ENCODE peak calls at places on chromosome 17, in four cellular contexts. O is GM12891, A is K562, V is GM12878. F is an unnamed sample.
A peak's percentile ranks its signal among the peaks of the same experiment; 100 is the strongest.

GRCh38 chr17:19342611-19343255 is 19.8 kb downstream of the B9D1 start:
- DNase-seq in O (no peak), A (no peak), V (no peak), F (no peak)

GRCh38 chr17:2082003-2082862 is 27.3 kb downstream of the HIC1 start:
- DNase-seq in V (no peak), A (no peak), O (no peak), F (no peak)

GRCh38 chr17:71699907-71700306 is 420.9 kb upstream of the SOX9 start:
- DNase-seq in V (no peak), A (no peak), O (no peak), F (no peak)

GRCh38 chr17:50240876-50241275 is 33.4 kb upstream of the TMEM92 start:
- DNase-seq in A (no peak), O (no peak), V (no peak), F (no peak)

GRCh38 chr17:31052187-31052889 is 42.4 kb upstream of the NF1 start:
- DNase-seq in V (no peak), A (peak; percentile 75), O (no peak), F (peak; percentile 51)

GRCh38 chr17:36705651-36706436 is 104.5 kb downstream of the MRM1 start:
- DNase-seq in A (peak; percentile 72), O (peak; percentile 58), V (no peak), F (peak; percentile 38)

GRCh38 chr17:6135996-6136395 is 65.8 kb downstream of the WSCD1 start:
- DNase-seq in O (no peak), A (no peak), V (no peak), F (no peak)

GRCh38 chr17:2709173-2709661 is 2.3 kb downstream of the CLUH start:
- DNase-seq in O (no peak), A (no peak), V (peak; percentile 23), F (peak; percentile 77)

GRCh38 chr17:14579716-14580115 is 278.8 kb downstream of the HS3ST3B1 start:
- DNase-seq in A (no peak), V (no peak), O (no peak), F (no peak)

GRCh38 chr17:11122908-11123307 is 118.1 kb upstream of the SHISA6 start:
- DNase-seq in O (no peak), A (no peak), V (no peak), F (no peak)

GRCh38 chr17:65198653-65199382 is 61.6 kb downstream of the RGS9 start:
- DNase-seq in V (peak; percentile 38), O (peak; percentile 44), A (peak; percentile 62), F (peak; percentile 29)

GRCh38 chr17:76551685-76552084 is 11.8 kb downstream of the PRCD start:
- DNase-seq in A (no peak), O (no peak), V (no peak), F (no peak)

GRCh38 chr17:78674156-78674555 is 97.0 kb upstream of the DNAH17 start:
- DNase-seq in O (no peak), A (no peak), V (no peak), F (no peak)

GRCh38 chr17:64080174-64080618 is 49.7 kb downstream of the ERN1 start:
- DNase-seq in A (no peak), O (no peak), V (no peak), F (no peak)

GRCh38 chr17:29495011-29495410 is 71.8 kb downstream of the ABHD15 start:
- DNase-seq in O (no peak), V (no peak), A (no peak), F (no peak)

GRCh38 chr17:67280279-67280678 is 35.3 kb upstream of the HELZ start:
- DNase-seq in A (no peak), V (no peak), O (no peak), F (no peak)

GRCh38 chr17:17819561-17819995 is 17.2 kb downstream of the SREBF1 start:
- DNase-seq in V (peak; percentile 78), O (peak; percentile 64), A (peak; percentile 88), F (peak; percentile 67)
- TF ChIP-seq SPI1 in V (no peak), O (no peak), A (no peak), F (no peak)

GRCh38 chr17:83180264-83180995 is 101.0 kb downstream of the METRNL start:
- DNase-seq in A (no peak), V (no peak), O (no peak), F (no peak)
- TF ChIP-seq SPI1 in A (no peak), V (no peak), O (no peak), F (no peak)

GRCh38 chr17:80414508-80414802 is 512 bp upstream of the ENDOV start:
- DNase-seq in V (no peak), A (peak; percentile 33), O (no peak), F (no peak)

GRCh38 chr17:80409626-80410025 is 5.3 kb upstream of the ENDOV start:
- DNase-seq in A (no peak), O (no peak), V (no peak), F (no peak)

GRCh38 chr17:80413771-80414507 is 1.0 kb upstream of the ENDOV start:
- DNase-seq in V (no peak), A (no peak), O (no peak), F (no peak)

GRCh38 chr17:80408872-80409271 is 6.1 kb upstream of the ENDOV start:
- DNase-seq in O (no peak), A (no peak), V (no peak), F (no peak)
- TF ChIP-seq SPI1 in O (no peak), A (no peak), V (no peak), F (no peak)

DNA sequence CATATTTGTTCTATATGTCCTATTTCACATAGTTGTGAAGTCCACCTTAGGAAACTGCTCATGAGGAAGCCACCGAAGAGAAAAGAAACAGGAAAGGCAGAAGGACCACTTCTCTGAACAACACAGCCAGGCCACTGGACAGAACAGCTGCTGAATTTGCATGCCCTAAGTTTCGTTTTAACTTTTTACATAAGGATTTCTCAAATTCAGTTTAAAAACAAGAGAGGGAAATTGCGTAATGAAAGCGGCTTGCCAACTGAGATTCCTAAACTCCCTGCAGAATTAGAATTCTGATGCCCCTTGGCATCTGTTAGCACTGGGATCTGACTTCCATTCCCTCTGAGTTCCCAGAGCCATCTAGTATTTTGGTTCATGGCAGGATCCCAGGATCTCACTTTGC is 5.0 kb upstream of the CCL8 start:
- DNase-seq in O (no peak), A (no peak), V (no peak), F (no peak)
- TF ChIP-seq SPI1 in O (no peak), A (no peak), V (no peak), F (no peak)

DNA sequence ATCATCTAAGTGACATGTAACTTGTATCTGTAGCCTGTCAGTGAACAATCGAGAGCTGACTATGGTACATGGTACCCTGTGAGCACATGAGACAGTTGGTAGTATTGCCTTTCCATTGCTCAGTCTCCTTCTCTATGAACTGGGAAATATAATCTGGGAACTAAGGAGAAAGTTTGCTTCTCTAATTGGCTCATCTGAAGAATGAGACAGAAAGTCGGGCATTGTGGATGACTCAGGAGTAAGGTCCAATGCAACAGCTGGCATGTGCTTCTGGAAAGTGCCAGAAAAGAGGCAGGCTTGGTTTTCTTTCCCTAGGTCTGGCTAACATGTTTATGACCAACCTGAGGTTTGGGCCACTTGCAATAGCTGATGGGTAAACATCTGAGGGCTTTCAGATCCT is 51.9 kb downstream of the ZZEF1 start:
- DNase-seq in V (no peak), A (no peak), O (no peak), F (no peak)
- TF ChIP-seq SPI1 in V (no peak), A (no peak), O (no peak), F (no peak)

GRCh38 chr17:45230787-45231480 is 9.2 kb downstream of the FMNL1 start:
- DNase-seq in V (no peak), A (no peak), O (no peak), F (no peak)
- TF ChIP-seq SPI1 in V (no peak), A (no peak), O (no peak), F (no peak)

GRCh38 chr17:75124041-75124818 is 7.3 kb downstream of the NT5C start:
- DNase-seq in O (no peak), V (no peak), A (peak; percentile 91), F (peak; percentile 83)
- TF ChIP-seq SPI1 in O (no peak), V (no peak), A (no peak), F (no peak)